ENCODE peak calls at places on chromosomes 11 and 22, in seven cellular contexts. H is HepG2, Y is SK-N-SH, C is IMR-90, U is K562, O is H1, I is GM12878. R is an unnamed sample.

GRCh38 chr22:42994917-42995562 is 19.9 kb downstream of the PACSIN2 start:
- DNase-seq in I (peak), H (peak), C (peak), U (no peak), O (no peak), Y (no peak), R (peak)

GRCh38 chr11:66851698-66852465 is 5.0 kb upstream of the LRFN4 start:
- DNase-seq in H (no peak), Y (peak), C (no peak), O (peak), I (no peak), U (peak), R (peak)

GRCh38 chr22:49783036-49783746 is 44.5 kb downstream of the BRD1 start:
- DNase-seq in H (no peak), C (no peak), Y (no peak), I (no peak), O (no peak), U (no peak), R (no peak)

GRCh38 chr11:70555092-70555491 is 156.8 kb downstream of the CTTN start:
- DNase-seq in U (no peak), H (no peak), I (no peak), C (no peak), O (no peak), Y (no peak), R (no peak)

GRCh38 chr11:103794262-103794661 is 242.2 kb upstream of the DDI1 start:
- DNase-seq in Y (no peak), C (no peak), I (no peak), H (no peak), U (no peak), O (no peak), R (no peak)

GRCh38 chr11:78840623-78841022 is 266.0 kb upstream of the NARS2 start:
- DNase-seq in U (no peak), Y (no peak), C (peak), H (no peak), I (no peak), O (no peak), R (no peak)

GRCh38 chr22:50696251-50696798 is 23.7 kb downstream of the SHANK3 start:
- DNase-seq in O (no peak), H (no peak), C (no peak), U (no peak), Y (no peak), I (no peak), R (no peak)

GRCh38 chr11:416757-417621 is 2.2 kb upstream of the SIGIRR start:
- DNase-seq in I (no peak), C (no peak), U (no peak), O (peak), Y (no peak), H (no peak), R (no peak)

GRCh38 chr11:117861151-117862018 is 15.1 kb downstream of the FXYD6 start:
- DNase-seq in Y (peak), U (peak), H (no peak), I (no peak), C (no peak), O (peak), R (no peak)

GRCh38 chr11:127766734-127767133 is 766.2 kb upstream of the KIRREL3 start:
- DNase-seq in O (no peak), C (no peak), H (no peak), U (no peak), Y (no peak), I (no peak), R (no peak)

GRCh38 chr11:103681855-103682254 is 354.6 kb upstream of the DDI1 start:
- DNase-seq in U (no peak), O (no peak), I (no peak), Y (no peak), H (no peak), C (no peak), R (no peak)

GRCh38 chr11:130771708-130772107 is 144.6 kb downstream of the SNX19 start:
- DNase-seq in C (peak), Y (no peak), I (no peak), H (no peak), U (no peak), O (no peak), R (no peak)

GRCh38 chr22:39234867-39235687 is 9.7 kb downstream of the PDGFB start:
- DNase-seq in H (no peak), O (no peak), C (no peak), Y (no peak), U (no peak), I (no peak), R (no peak)

GRCh38 chr11:64765841-64766682 is 6.3 kb upstream of the PYGM start:
- DNase-seq in I (no peak), C (no peak), Y (peak), H (no peak), O (no peak), U (no peak), R (no peak)

GRCh38 chr11:73152861-73153483 is 10.9 kb upstream of the FCHSD2 start:
- DNase-seq in H (no peak), U (no peak), I (peak), O (no peak), Y (no peak), C (no peak), R (no peak)

GRCh38 chr11:113673566-113674396 is 32.3 kb downstream of the TMPRSS5 start:
- DNase-seq in I (no peak), U (no peak), C (peak), O (no peak), H (no peak), Y (no peak), R (no peak)

DNA sequence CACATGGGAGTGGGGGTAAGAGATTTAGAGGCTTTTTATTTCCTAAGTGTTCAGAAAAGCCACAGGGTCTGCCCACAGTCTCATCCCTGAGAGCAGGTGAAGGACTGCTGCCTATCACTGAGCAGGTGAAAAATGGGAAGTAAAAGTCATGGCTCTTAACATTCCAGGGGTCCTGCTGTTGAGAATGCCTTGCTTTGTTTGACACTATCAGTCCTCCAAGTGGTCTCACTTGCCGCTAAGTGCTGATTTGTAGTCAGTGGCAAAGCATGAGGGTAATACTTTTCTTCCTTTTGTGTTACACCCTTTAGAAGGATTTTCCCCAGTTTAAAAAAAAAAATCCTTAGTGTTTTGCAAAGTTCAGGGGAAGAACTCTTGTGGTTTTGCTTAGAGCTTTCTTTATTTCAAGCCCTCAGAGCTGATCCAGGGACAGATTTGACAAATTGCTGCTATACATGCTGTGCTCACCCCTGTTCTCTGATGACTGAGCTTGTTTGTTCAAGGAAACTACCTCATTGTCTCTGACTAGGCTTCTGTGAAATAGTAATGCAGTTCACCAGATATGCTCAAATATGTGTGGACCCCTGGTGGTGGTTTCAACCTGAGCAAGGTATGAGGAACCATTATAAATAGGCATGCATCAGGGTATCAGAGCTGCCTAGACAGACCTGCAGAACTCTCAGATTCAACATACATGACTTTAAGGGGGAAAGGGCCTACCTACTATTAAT is 141.0 kb downstream of the ARHGAP42 start:
- DNase-seq in Y (no peak), C (peak), U (peak), H (peak), I (peak), O (no peak), R (peak)
- TF ChIP-seq RFX5 in Y (no peak), C (no peak), U (no peak), H (no peak), I (no peak), O (no peak), R (no peak)

GRCh38 chr11:99534812-99535211 is 514.1 kb downstream of the CNTN5 start:
- DNase-seq in H (no peak), Y (no peak), U (no peak), O (no peak), I (no peak), C (peak), R (no peak)

GRCh38 chr11:99531468-99531867 is 510.7 kb downstream of the CNTN5 start:
- DNase-seq in H (no peak), I (no peak), U (no peak), O (no peak), C (no peak), Y (no peak), R (no peak)

GRCh38 chr11:99535406-99535805 is 514.7 kb downstream of the CNTN5 start:
- DNase-seq in I (no peak), O (no peak), C (no peak), Y (no peak), H (no peak), U (no peak), R (no peak)

DNA sequence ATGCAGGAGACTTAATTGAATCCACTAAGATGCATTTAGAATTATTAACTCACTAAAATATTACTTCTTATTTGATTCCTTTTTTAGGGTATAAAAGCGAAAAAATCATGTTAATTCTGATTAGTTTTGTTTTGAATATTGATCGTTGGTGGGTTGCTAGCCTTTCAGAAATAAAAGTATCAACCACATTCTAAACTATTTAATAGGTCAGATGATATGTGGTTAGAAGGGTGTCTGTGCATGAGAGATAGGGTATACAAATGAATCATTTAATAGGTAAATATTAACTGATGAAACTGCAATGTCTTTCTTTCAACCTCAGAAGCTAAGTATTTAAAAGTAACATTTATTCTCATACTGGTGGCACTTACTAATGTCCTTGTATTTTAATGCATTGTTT is 515.1 kb downstream of the CNTN5 start:
- DNase-seq in O (no peak), H (no peak), C (no peak), Y (no peak), I (no peak), U (no peak), R (no peak)
- TF ChIP-seq RFX5 in O (no peak), H (no peak), C (no peak), Y (no peak), I (no peak), U (no peak), R (no peak)

DNA sequence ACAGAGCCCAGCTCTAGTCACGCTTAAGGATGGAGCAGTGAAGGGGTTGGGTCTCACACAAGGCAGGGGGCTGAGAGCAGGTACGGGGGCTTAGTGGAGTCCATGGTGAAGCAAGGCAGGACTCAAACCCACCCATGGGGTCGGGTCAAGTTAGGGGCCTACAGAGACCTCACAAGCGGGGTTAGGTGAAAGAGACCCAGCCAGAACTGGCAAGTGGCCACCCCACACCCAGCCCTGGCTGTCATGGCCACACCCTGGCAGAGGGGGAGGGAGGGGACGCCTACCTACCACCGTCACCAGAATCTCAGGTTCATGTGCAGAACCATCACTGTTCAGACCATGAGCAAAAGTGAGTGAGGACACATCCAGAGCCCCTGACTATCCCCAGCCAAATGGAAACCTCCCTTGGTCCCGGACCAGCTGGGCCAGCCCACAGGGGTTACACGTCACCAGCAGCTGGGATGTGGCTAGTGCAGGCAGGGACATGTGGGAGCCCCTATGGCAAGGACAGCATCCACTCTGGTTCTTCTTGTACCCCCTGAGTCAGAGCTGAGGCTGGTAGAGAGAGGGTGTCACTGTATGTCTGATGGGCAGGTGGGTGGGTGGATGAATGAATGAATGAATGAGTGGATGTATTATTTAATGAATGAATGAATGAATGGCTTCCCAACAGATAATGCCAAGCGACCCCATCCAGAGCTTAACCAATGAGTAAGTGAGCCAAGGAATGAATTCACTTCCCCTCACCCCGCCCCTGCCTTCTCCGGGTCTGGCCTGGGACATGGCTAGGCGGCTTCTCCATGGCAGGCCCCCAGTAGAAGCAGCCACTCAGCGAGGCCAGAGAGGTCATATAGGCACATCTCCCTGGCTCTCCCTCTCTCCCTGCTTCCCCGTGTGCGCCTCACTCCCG is 681.6 kb downstream of the TBC1D22A start:
- DNase-seq in O (no peak), U (no peak), C (no peak), Y (no peak), H (no peak), I (no peak), R (no peak)
- TF ChIP-seq RFX5 in O (no peak), U (no peak), C (no peak), Y (no peak), H (no peak), I (no peak), R (no peak)

GRCh38 chr22:23073506-23074229 is 3.3 kb downstream of the GNAZ start:
- DNase-seq in I (no peak), C (no peak), H (no peak), Y (no peak), U (no peak), O (no peak), R (no peak)
- TF ChIP-seq RFX5 in I (no peak), C (no peak), H (no peak), Y (no peak), U (no peak), O (no peak), R (no peak)

DNA sequence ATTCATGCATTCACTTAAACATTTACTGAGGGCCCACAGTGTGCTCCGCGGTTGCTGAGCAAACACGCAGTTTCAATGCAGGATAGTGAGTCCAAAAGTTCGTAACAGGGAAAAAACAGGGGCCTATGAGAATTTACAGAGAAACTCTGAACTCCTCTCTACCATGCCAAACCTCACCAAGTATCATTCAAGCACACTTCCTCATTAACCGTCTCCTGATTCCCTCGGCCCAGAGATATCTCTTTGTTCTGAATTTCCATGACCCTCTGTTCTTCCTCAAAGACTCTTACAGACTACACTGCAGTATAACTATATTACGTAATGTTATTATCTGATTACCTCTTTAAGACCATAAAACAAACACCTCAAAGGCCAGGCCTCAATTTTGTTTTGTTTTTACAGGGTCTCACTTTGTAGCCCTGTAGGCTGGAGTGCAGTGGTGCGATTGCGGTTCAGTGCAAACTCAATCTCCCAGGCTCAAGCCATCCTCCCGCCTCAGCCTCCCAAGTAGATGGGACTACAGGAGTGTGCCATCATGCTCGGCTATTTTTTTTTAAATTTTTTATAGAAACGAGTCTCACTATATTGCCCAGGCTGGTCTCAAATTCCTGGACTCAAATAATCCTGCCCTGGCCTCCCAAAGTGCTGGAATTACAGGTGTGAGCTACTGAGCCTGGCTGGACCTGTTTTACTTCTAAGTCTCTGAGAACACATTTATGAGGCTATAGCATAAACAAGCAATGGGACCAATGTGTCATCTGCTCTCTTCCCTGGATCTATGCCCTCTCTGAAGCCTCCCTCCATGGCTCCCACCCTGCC is 3.6 kb downstream of the HPS4 start:
- DNase-seq in Y (no peak), U (no peak), H (peak), I (no peak), C (no peak), O (no peak), R (no peak)
- TF ChIP-seq RFX5 in Y (no peak), U (no peak), H (no peak), I (no peak), C (no peak), O (no peak), R (no peak)

GRCh38 chr11:92854952-92855351 is 114.5 kb upstream of the MTNR1B start:
- DNase-seq in H (no peak), C (no peak), Y (no peak), I (no peak), O (no peak), U (no peak), R (no peak)

GRCh38 chr11:92852946-92853345 is 116.5 kb upstream of the MTNR1B start:
- DNase-seq in C (no peak), O (no peak), H (no peak), I (no peak), U (no peak), Y (no peak), R (no peak)

GRCh38 chr11:92852203-92852602 is 117.2 kb upstream of the MTNR1B start:
- DNase-seq in U (no peak), C (no peak), O (no peak), Y (peak), H (no peak), I (no peak), R (no peak)

GRCh38 chr11:92859290-92859689 is 110.2 kb upstream of the MTNR1B start:
- DNase-seq in U (no peak), O (no peak), H (no peak), Y (no peak), C (no peak), I (no peak), R (no peak)

DNA sequence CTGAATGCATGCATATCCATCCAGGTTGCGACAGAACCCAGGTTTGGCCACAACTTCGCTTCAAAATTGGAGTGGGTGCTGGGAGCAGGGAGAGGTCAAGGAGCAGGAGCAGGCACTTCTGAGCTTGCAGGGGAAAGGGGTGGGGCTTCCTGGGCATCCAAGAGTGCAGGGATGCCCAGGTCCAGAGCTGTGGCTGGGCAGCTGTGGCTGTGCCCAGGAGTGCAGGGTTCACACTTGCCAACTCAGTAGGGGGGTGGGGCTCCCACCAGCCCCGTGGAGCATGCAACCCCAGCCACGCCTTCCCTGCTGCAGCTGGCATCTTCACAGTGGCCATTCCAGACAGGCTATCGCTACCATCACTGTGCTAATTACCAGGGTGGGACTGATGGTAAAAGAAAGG is 115.3 kb upstream of the MTNR1B start:
- DNase-seq in H (no peak), I (no peak), Y (no peak), C (no peak), O (no peak), U (no peak), R (no peak)
- TF ChIP-seq RFX5 in H (no peak), I (no peak), Y (no peak), C (no peak), O (no peak), U (no peak), R (no peak)

DNA sequence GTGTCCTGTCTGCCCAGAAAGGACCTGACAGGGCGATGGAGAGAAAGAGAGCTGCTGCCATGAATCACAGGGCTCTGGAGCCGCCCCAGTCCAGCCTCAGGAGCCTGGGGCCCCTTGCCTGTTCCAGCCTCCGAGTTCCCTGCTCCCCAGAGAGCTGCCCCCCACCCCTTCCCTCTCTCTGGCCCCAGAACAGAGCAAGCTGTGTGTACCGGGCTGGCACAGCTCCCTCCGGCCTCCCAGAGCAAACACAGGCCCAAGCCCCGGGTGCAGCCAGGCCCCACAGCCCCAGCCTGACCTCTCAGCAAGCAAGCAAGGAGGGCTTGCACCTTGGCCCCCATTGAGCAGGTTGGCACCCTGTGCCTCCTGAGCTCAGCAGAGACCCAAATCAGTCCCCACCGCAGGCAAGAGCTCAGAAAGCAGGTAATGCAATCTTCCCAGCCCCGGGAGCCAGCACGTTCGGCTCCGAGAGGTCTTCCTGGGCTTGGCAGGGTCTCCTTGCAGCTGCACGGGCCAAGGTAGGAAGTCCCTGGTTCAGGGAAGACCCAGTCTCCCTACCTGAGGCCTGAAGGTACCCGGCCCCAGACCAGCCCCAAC is 1.4 kb downstream of the PACSIN3 start:
- DNase-seq in Y (peak), H (peak), I (no peak), O (no peak), U (no peak), C (no peak), R (no peak)
- TF ChIP-seq RFX5 in Y (no peak), H (no peak), I (no peak), O (no peak), U (no peak), C (no peak), R (no peak)